ENCODE peak calls at places on chromosomes 7 and 10, in six cellular contexts. H, G, M, A, B and U are unnamed samples.

GRCh38 chr10:93849605-93850004 is 44.2 kb upstream of the SLC35G1 start:
- DNase-seq in A (no peak), H (no peak), M (peak; percentile 8), B (peak; percentile 47), G (no peak), U (no peak)

GRCh38 chr10:116289652-116290051 is 16.6 kb upstream of the GFRA1 start:
- DNase-seq in M (no peak), A (no peak), B (no peak), H (no peak), G (no peak), U (no peak)

GRCh38 chr10:130137077-130137448 is 872 bp downstream of the GLRX3 start:
- DNase-seq in H (peak; percentile 48), B (no peak), M (peak; percentile 69), G (peak; percentile 80), A (no peak), U (peak; percentile 26)

GRCh38 chr10:128058746-128059125 is 67.5 kb downstream of the MKI67 start:
- DNase-seq in B (no peak), A (no peak), G (no peak), M (no peak), H (no peak), U (no peak)

GRCh38 chr10:31822150-31822549 is 106.5 kb downstream of the ARHGAP12 start:
- DNase-seq in M (no peak), H (peak; percentile 2), A (no peak), G (no peak), B (no peak), U (no peak)

GRCh38 chr7:64965594-64965993 is 25.2 kb downstream of the ZNF117 start:
- DNase-seq in B (no peak), M (no peak), H (no peak), A (no peak), G (no peak), U (no peak)

GRCh38 chr10:99435986-99436633 is 5.7 kb upstream of the GOT1 start:
- DNase-seq in H (peak; percentile 59), A (peak; percentile 21), B (no peak), G (peak; percentile 81), M (peak; percentile 42), U (peak; percentile 20)

GRCh38 chr10:93579985-93580711 is 13.7 kb downstream of the FFAR4 start:
- DNase-seq in A (no peak), G (no peak), M (no peak), H (no peak), B (no peak), U (no peak)

GRCh38 chr7:97107192-97107800 is 10.2 kb upstream of the SDHAF3 start:
- DNase-seq in A (peak; percentile 18), H (peak; percentile 17), G (no peak), M (no peak), B (no peak), U (no peak)

GRCh38 chr10:60536529-60537114 is 146.9 kb upstream of the ANK3 start:
- DNase-seq in A (no peak), H (peak; percentile 61), G (peak; percentile 42), B (no peak), M (no peak), U (no peak)

GRCh38 chr10:76202777-76203176 is 771.4 kb downstream of the LRMDA start:
- DNase-seq in M (no peak), B (no peak), G (peak; percentile 62), A (no peak), H (peak; percentile 60), U (no peak)

GRCh38 chr7:36972140-36972518 is 247.8 kb upstream of the AOAH start:
- DNase-seq in G (peak; percentile 32), M (no peak), B (no peak), A (peak; percentile 37), H (no peak), U (peak; percentile 21)

GRCh38 chr7:141043621-141044020 is 28.9 kb upstream of the MRPS33 start:
- DNase-seq in B (no peak), M (peak; percentile 48), G (no peak), H (no peak), A (peak; percentile 1), U (no peak)

GRCh38 chr10:125742465-125742864 is 23.0 kb downstream of the EDRF1 start:
- DNase-seq in M (no peak), B (no peak), A (no peak), H (no peak), G (peak; percentile 7), U (no peak)

GRCh38 chr7:47617131-47617530 is 35.2 kb upstream of the TNS3 start:
- DNase-seq in B (no peak), G (no peak), M (no peak), H (no peak), A (no peak), U (no peak)

GRCh38 chr7:4527988-4528641 is 154.0 kb upstream of the FOXK1 start:
- DNase-seq in H (no peak), G (no peak), A (no peak), M (no peak), B (no peak), U (no peak)

GRCh38 chr10:114869500-114869899 is 47.9 kb downstream of the FHIP2A start:
- DNase-seq in B (no peak), M (no peak), A (no peak), G (peak; percentile 54), H (peak; percentile 87), U (no peak)

DNA sequence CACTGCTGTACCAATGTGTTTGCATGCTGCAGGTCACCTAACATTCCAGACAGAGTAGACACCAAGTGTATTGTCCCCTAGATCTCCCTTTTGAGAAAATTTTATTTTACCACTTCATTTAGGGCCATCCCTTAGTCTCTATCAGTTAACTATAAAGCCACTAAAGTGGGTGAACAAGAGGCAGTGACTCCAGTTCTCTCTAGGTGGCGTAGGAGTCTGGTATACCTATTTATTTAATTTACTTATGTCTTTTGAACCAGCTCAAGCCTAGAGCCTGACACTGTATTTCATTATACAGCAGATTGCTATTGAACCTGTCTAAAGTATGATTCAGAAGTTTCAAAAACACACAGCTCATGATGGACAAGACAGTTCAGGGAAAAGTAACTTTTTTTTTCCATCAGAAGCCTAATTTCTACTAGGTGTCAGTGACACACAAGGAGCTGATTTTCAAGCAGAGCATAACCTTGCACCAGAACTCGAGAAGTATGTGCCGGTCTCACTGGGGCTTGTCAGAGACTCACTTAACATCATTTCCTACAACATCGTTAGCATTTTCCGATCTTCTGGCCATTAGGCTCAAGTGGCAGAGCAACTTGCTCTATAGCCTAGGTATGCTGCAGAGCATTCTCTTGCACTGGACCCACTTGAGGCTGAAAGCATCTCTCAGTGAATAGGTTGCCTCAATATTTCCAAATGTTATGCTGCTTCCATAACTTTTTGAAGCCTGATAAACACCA is 175.4 kb downstream of the CDC14C start:
- DNase-seq in A (no peak), H (no peak), G (no peak), M (peak; percentile 64), B (no peak), U (no peak)
- H2AK5ac ChIP-seq in A (no peak overlapping the region), H (no peak overlapping the region), G (no peak overlapping the region), M (peak overlapping the region; percentile 66), B (peak overlapping the region; percentile 95), U (no peak overlapping the region)

DNA sequence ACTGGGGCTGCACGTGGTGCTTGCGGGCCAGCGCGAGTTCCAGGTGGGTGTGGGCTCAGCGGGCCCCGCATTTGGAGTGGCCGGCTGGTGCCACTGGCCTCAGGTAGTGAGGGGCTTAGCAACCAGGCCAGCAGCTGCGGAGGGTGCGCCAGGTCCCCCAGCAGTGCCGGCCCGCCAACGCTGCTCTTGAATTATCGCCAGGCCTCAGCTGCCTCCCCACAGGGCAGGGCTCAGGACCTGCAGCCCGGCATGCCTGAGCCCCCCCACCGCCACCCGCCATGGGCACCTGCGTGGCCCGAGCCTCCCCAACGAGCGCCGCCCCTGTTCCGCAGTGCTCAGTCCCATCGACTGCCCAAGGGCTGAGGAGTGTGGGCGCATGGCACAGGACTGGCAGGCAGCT is 185.4 kb downstream of the TPK1 start:
- DNase-seq in A (no peak), H (no peak), G (no peak), M (no peak), B (no peak), U (no peak)
- H3K4me3 ChIP-seq in A (no peak overlapping the region), H (no peak overlapping the region), G (no peak overlapping the region), M (no peak overlapping the region), B (no peak overlapping the region), U (no peak overlapping the region)

GRCh38 chr10:21161090-21161625 is 264.0 kb upstream of the NEBL start:
- DNase-seq in B (no peak), G (no peak), A (no peak), M (no peak), H (no peak), U (peak; percentile 17)
- H2AK5ac ChIP-seq in B (peak overlapping the region; percentile 28), G (no peak overlapping the region), A (no peak overlapping the region), M (no peak overlapping the region), H (no peak overlapping the region), U (no peak overlapping the region)

GRCh38 chr10:6401066-6401465 is 179.0 kb downstream of the PRKCQ start:
- DNase-seq in G (no peak), H (no peak), M (no peak), A (no peak), B (no peak), U (no peak)
- H3K4me3 ChIP-seq in G (no peak overlapping the region), H (no peak overlapping the region), M (no peak overlapping the region), A (no peak overlapping the region), B (no peak overlapping the region), U (no peak overlapping the region)